ENCODE peak calls at places on chromosomes 5 and 9, in ten cellular contexts. S is astrocyte of the cerebellum; Z is coronary artery; R is nephron progenitor cell; A is SK-N-SH; K is breast epithelium; L is CD4-positive, alpha-beta T cell; B is GM20000; U is H9; E is GM13977. Q is an unnamed sample.

GRCh38 chr9:124394167-124394566 is 21.1 kb downstream of the PSMB7 start:
- DNase-seq in Z (no peak), R (no peak), U (no peak), B (peak), L (no peak), A (no peak), K (no peak), S (no peak), E (peak), Q (no peak)

GRCh38 chr5:113003763-113004162 is 27.2 kb downstream of the DCP2 start:
- DNase-seq in Z (no peak), E (no peak), U (no peak), L (no peak), K (no peak), B (no peak), R (no peak), A (no peak), S (no peak), Q (no peak)

GRCh38 chr5:139647406-139648204 is 544 bp upstream of the CXXC5 start:
- DNase-seq in S (no peak), U (no peak), B (no peak), E (no peak), Z (no peak), K (no peak), A (no peak), L (no peak), R (peak), Q (no peak)

GRCh38 chr5:135243194-135244191 is 155.5 kb downstream of the MACROH2A1 start:
- DNase-seq in B (no peak), R (no peak), A (peak), S (no peak), U (peak), L (no peak), Z (peak), K (no peak), E (no peak), Q (no peak)

GRCh38 chr5:66554211-66554610 is 42.0 kb upstream of the MAST4 start:
- DNase-seq in S (peak), R (no peak), U (no peak), A (no peak), L (no peak), B (peak), K (no peak), E (peak), Z (no peak), Q (no peak)

GRCh38 chr5:59923465-59923864 is 29.9 kb upstream of the PDE4D start:
- DNase-seq in E (no peak), L (no peak), S (no peak), B (no peak), U (no peak), R (no peak), Z (no peak), A (no peak), K (no peak), Q (peak)

GRCh38 chr9:134897584-134898170 is 17.1 kb downstream of the FCN2 start:
- DNase-seq in B (no peak), E (no peak), A (no peak), K (no peak), Z (no peak), R (no peak), L (no peak), S (no peak), U (no peak), Q (no peak)

GRCh38 chr5:86427158-86427557 is 190.6 kb upstream of the COX7C start:
- DNase-seq in L (no peak), R (no peak), B (no peak), S (no peak), E (no peak), Z (no peak), A (no peak), U (no peak), K (no peak), Q (no peak)

GRCh38 chr5:59151162-59151889 is 568.5 kb downstream of the RAB3C start:
- DNase-seq in B (no peak), U (no peak), K (no peak), S (no peak), E (no peak), A (no peak), L (no peak), Z (no peak), R (no peak), Q (no peak)

GRCh38 chr9:11148189-11148588 is 535.4 kb upstream of the PTPRD start:
- DNase-seq in U (no peak), E (no peak), B (no peak), L (no peak), S (no peak), K (no peak), R (no peak), Z (no peak), A (no peak), Q (no peak)

GRCh38 chr5:143986567-143987242 is 174.7 kb downstream of the HMHB1 start:
- DNase-seq in L (no peak), K (no peak), U (no peak), R (no peak), A (no peak), B (no peak), Z (no peak), S (peak), E (no peak), Q (no peak)

GRCh38 chr9:80028501-80028900 is 456.7 kb downstream of the TLE4 start:
- DNase-seq in E (no peak), L (no peak), Z (no peak), S (peak), A (peak), B (no peak), R (no peak), K (no peak), U (no peak), Q (no peak)

GRCh38 chr5:90015584-90016018 is 394.0 kb downstream of the CETN3 start:
- DNase-seq in K (no peak), Z (no peak), R (no peak), E (peak), S (no peak), U (no peak), L (no peak), A (peak), B (peak), Q (no peak)

GRCh38 chr5:34007116-34007674 is 655 bp downstream of the AMACR start:
- DNase-seq in S (no peak), U (no peak), L (no peak), B (no peak), Z (no peak), R (no peak), A (peak), E (peak), K (no peak), Q (peak)

GRCh38 chr5:112293587-112293986 is 125.5 kb downstream of the EPB41L4A start:
- DNase-seq in R (no peak), S (no peak), L (no peak), B (no peak), A (no peak), K (no peak), E (no peak), Z (no peak), U (no peak), Q (no peak)

GRCh38 chr9:81620009-81620405 is 69.3 kb downstream of the TLE1 start:
- DNase-seq in B (no peak), A (no peak), K (no peak), U (no peak), S (no peak), Z (no peak), R (no peak), E (no peak), L (no peak), Q (no peak)

GRCh38 chr9:136268318-136268717 is 22.7 kb upstream of the QSOX2 start:
- DNase-seq in S (no peak), L (no peak), B (no peak), R (no peak), K (no peak), Z (no peak), U (peak), A (no peak), E (no peak), Q (no peak)

GRCh38 chr5:56164371-56164770 is 68.8 kb downstream of the ANKRD55 start:
- DNase-seq in E (no peak), U (no peak), K (no peak), L (no peak), Z (no peak), B (no peak), R (no peak), S (no peak), A (peak), Q (no peak)

GRCh38 chr9:92385474-92385873 is 18.9 kb downstream of the OGN start:
- DNase-seq in E (no peak), B (no peak), S (no peak), K (no peak), U (no peak), R (no peak), A (no peak), Z (no peak), L (no peak), Q (no peak)

GRCh38 chr9:91761362-91761761 is 188.7 kb downstream of the ROR2 start:
- DNase-seq in S (no peak), A (no peak), U (no peak), L (no peak), E (no peak), Z (no peak), K (no peak), B (no peak), R (no peak), Q (no peak)

GRCh38 chr9:15306068-15306756 is 804 bp downstream of the TTC39B start:
- DNase-seq in U (peak), E (peak), S (no peak), A (peak), Z (peak), R (peak), K (peak), L (no peak), B (no peak), Q (peak)

GRCh38 chr5:22560115-22560514 is 293.0 kb downstream of the CDH12 start:
- DNase-seq in B (no peak), U (no peak), R (no peak), E (no peak), Z (no peak), K (no peak), A (no peak), L (no peak), S (peak), Q (no peak)

GRCh38 chr5:116778015-116778414 is 203.4 kb upstream of the SEMA6A start:
- DNase-seq in R (peak), U (peak), A (no peak), E (no peak), L (no peak), Z (no peak), K (no peak), S (no peak), B (no peak), Q (no peak)

GRCh38 chr5:91384671-91385430 is 1.7 kb upstream of the ARRDC3 start:
- DNase-seq in Z (no peak), R (peak), L (no peak), S (peak), E (peak), B (peak), K (no peak), A (peak), U (no peak), Q (peak)

GRCh38 chr9:125854553-125855275 is 107.5 kb downstream of the PBX3 start:
- DNase-seq in L (no peak), K (no peak), Z (no peak), A (no peak), B (no peak), R (no peak), S (no peak), U (no peak), E (no peak), Q (no peak)

GRCh38 chr5:14056039-14056438 is 87.1 kb upstream of the TRIO start:
- DNase-seq in U (no peak), K (no peak), R (no peak), E (no peak), B (no peak), Z (no peak), S (no peak), L (no peak), A (no peak), Q (no peak)

GRCh38 chr9:98254236-98255063 is 999 bp downstream of the TBC1D2 start:
- DNase-seq in K (no peak), S (no peak), B (no peak), Z (no peak), U (no peak), E (no peak), L (no peak), R (no peak), A (no peak), Q (no peak)

GRCh38 chr9:109108318-109108717 is 11.4 kb downstream of the TMEM245 start:
- DNase-seq in K (no peak), U (no peak), S (no peak), A (no peak), L (no peak), R (no peak), E (no peak), B (no peak), Z (no peak), Q (no peak)

GRCh38 chr5:85841653-85842052 is 776.1 kb upstream of the COX7C start:
- DNase-seq in E (no peak), K (no peak), A (no peak), L (no peak), S (no peak), U (no peak), R (no peak), Z (no peak), B (no peak), Q (no peak)

GRCh38 chr5:36744678-36745659 is 131.6 kb upstream of the NIPBL start:
- DNase-seq in U (peak), S (peak), K (peak), A (peak), R (peak), Z (peak), B (peak), E (peak), L (peak), Q (peak)

DNA sequence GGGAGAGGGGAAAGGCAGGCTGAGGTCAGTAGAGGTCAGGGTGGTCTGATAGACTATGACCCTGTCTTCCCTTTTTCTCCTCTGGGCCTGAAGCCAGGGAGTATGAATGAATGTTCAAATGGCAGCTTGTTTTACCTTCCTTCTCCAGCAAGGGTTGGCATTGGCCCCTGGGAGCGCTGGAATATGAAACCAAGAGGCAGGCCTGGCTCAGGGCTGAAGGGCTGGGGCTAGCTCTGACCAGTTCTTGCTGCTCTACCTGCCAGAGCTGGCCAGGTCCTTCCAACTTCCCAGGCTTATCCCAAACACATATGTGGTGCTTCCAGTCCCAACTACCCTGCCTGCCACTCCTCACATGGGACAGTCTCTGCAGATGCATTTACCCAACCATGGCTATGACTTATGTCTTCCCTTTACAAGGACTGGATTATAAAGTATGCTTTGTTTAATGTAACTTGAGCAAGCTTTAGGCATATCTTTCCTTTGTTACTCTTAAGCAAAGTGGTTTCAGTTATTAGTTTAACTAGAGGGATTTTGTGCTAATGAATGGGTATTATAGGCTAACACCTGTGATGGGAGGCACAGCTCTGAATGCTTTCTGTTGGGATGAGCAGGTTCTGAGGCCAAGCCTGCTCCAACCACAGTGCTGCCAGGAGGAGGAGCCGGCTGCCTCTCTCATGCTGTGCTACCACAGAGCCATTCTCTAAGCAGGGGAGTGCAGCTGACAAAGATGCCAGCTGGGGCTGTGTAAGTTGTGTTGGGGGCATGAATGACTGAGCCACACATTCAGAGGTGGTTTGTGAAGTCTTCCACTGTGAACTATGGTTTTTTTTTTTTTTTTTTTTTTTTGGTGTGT is 6.1 kb downstream of the CCNI2 start:
- DNase-seq in A (peak), S (no peak), R (no peak), E (no peak), K (no peak), Z (no peak), B (no peak), L (no peak), U (peak), Q (peak)
- TF ChIP-seq CTCF in A (peak), S (no peak), R (no peak), E (peak), K (no peak), Z (no peak), B (no peak), L (no peak), U (peak), Q (no peak)

GRCh38 chr5:101532430-101532829 is 629.3 kb upstream of the ST8SIA4 start:
- DNase-seq in K (no peak), A (no peak), B (no peak), S (no peak), E (no peak), R (no peak), L (no peak), Z (no peak), U (no peak), Q (peak)

GRCh38 chr5:101535626-101536025 is 632.5 kb upstream of the ST8SIA4 start:
- DNase-seq in U (no peak), K (no peak), E (no peak), S (no peak), Z (no peak), A (no peak), R (no peak), L (no peak), B (no peak), Q (no peak)

GRCh38 chr5:101534486-101535110 is 631.5 kb upstream of the ST8SIA4 start:
- DNase-seq in E (no peak), Z (no peak), L (no peak), R (peak), U (peak), A (no peak), S (no peak), B (no peak), K (no peak), Q (no peak)

DNA sequence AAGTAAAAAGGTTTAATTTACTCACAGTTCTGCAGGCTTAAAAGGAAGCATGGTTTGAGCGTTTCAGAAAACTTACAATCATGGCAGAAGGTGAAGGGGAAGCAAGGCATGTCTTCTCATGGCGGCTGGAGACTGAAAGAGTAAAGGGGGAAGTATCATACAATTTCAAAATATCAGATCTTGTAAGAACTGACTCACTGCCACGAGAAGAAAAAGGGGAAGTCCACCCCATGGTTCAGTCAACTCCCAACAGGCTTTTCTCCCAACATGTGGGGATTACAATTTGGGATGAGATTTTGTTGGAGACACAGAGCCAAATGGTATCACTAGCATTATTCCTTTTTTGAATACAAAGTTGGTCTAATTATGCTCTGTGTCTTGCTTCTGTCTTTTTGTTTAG is 627.9 kb upstream of the ST8SIA4 start:
- DNase-seq in A (no peak), Z (no peak), K (no peak), U (no peak), R (no peak), E (no peak), S (no peak), B (no peak), L (no peak), Q (no peak)
- TF ChIP-seq CTCF in A (no peak), Z (no peak), K (no peak), U (no peak), R (no peak), E (no peak), S (no peak), B (no peak), L (no peak), Q (no peak)

DNA sequence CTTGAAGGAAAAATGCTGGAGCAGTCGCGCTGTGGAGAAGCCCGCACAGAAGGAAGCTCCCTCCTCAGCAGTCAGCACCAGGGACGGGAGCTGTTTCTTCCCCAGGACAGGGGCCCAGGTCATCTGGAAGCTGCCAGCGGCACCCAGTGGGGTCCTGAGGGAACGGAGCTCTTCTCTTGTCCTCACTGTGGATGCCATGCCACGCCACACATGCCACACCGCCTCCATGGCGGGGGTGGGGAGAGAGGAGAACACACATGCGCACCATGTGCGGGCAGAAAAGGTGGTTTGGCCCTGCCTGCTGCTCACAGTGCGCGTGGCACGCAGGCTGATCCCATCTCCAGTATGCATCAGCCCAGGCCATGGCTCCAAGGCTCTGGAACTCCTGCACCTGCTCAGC is 41.7 kb upstream of the ZNF354B start:
- DNase-seq in S (no peak), E (no peak), R (no peak), K (no peak), U (no peak), B (no peak), A (peak), L (no peak), Z (peak), Q (no peak)
- TF ChIP-seq CTCF in S (no peak), E (no peak), R (no peak), K (no peak), U (peak), B (no peak), A (no peak), L (no peak), Z (no peak), Q (no peak)

DNA sequence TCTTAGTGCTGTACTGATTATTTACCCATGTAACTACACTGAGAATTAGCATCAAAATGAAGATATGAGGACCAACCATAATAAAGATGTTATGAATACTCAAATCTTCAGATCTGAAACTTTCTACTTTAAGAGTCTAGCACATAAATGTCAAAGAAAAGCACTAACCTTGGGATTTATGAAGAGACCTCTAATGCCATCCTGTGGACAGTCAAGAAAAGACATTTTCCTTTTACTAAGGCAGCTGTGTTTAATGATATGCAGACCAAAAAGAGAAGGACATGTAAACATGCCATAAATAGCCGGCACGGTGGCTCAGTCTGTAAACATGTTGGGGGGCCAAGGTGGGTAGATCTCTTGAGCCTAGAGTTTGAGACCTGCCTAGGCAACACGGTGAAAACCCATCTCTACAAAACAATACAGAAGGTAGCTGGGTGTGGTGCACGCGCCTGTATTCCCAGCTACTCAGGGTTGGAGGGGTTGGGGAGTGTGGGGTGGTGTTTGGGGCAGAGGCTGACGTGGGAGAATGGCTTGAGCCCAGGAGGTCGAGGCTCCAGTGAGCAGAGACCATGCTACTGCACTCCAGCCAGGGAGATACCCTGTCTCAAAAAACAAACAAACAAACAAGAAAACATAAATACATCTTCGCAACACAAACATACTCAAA is 266.9 kb upstream of the TYRP1 start:
- DNase-seq in R (no peak), B (no peak), A (no peak), E (peak), L (no peak), Z (no peak), S (peak), U (peak), K (no peak), Q (no peak)
- TF ChIP-seq CTCF in R (peak), B (no peak), A (peak), E (no peak), L (no peak), Z (no peak), S (no peak), U (peak), K (no peak), Q (no peak)

GRCh38 chr5:174106997-174107655 is 61.6 kb downstream of the NSG2 start:
- DNase-seq in S (no peak), E (no peak), B (no peak), A (no peak), L (no peak), Z (no peak), U (peak), R (no peak), K (no peak), Q (no peak)
- TF ChIP-seq CTCF in S (no peak), E (no peak), B (no peak), A (no peak), L (no peak), Z (no peak), U (no peak), R (no peak), K (no peak), Q (no peak)